ENCODE peak calls at places on chromosomes 6 and 20, in six cellular contexts. I, K, D, T, S and E are unnamed samples.
A peak's percentile ranks its signal among the peaks of the same experiment; 100 is the strongest.

GRCh38 chr6:167501831-167502385 is 177.0 kb downstream of the TTLL2 start:
- DNase-seq in S (no peak), T (peak; percentile 5), I (no peak), D (peak; percentile 4), K (no peak), E (no peak)

GRCh38 chr6:142698751-142699150 is 246.2 kb downstream of the HIVEP2 start:
- DNase-seq in K (no peak), I (no peak), T (no peak), D (no peak), S (no peak), E (no peak)

GRCh38 chr6:167494698-167495435 is 170.0 kb downstream of the TTLL2 start:
- DNase-seq in S (no peak), D (no peak), K (no peak), T (no peak), I (no peak), E (no peak)

GRCh38 chr20:13819885-13820645 is 35.2 kb downstream of the NDUFAF5 start:
- DNase-seq in K (no peak), T (peak; percentile 58), I (no peak), S (no peak), D (peak; percentile 88), E (peak; percentile 49)

GRCh38 chr20:61683721-61684120 is 382.0 kb downstream of the TAF4 start:
- DNase-seq in T (no peak), K (no peak), D (peak; percentile 64), S (no peak), I (no peak), E (no peak)

GRCh38 chr20:53849471-53850059 is 220.8 kb downstream of the BCAS1 start:
- DNase-seq in I (no peak), D (no peak), S (no peak), K (no peak), T (no peak), E (no peak)

GRCh38 chr6:155273438-155273837 is 9.6 kb downstream of the CLDN20 start:
- DNase-seq in D (peak; percentile 29), K (no peak), I (no peak), T (peak; percentile 24), S (no peak), E (peak; percentile 57)

GRCh38 chr6:83633609-83634008 is 75.3 kb downstream of the SNAP91 start:
- DNase-seq in K (no peak), I (no peak), T (no peak), S (no peak), D (no peak), E (no peak)

GRCh38 chr6:97176468-97176867 is 106.5 kb downstream of the MMS22L start:
- DNase-seq in T (no peak), I (no peak), S (no peak), D (peak; percentile 71), K (no peak), E (no peak)

GRCh38 chr20:49823152-49823847 is 10.7 kb downstream of the SLC9A8 start:
- DNase-seq in S (no peak), D (peak; percentile 28), I (no peak), K (no peak), T (no peak), E (no peak)

GRCh38 chr6:55578537-55579363 is at the start of gene HMGCLL1:
- DNase-seq in I (peak; percentile 35), K (no peak), D (peak; percentile 20), S (no peak), T (no peak), E (no peak)

GRCh38 chr20:10357974-10358373 is 76.0 kb downstream of the MKKS start:
- DNase-seq in S (no peak), K (no peak), D (no peak), T (no peak), I (no peak), E (no peak)

GRCh38 chr6:31736768-31737314 is 511 bp upstream of the CLIC1 start:
- DNase-seq in T (no peak), I (no peak), K (no peak), D (no peak), S (no peak), E (no peak)

GRCh38 chr20:3209946-3210317 is 634 bp downstream of the ITPA start:
- DNase-seq in T (no peak), S (no peak), I (no peak), D (peak; percentile 5), K (no peak), E (no peak)

GRCh38 chr6:42460892-42461291 is 9.2 kb upstream of the TRERF1 start:
- DNase-seq in S (no peak), K (no peak), D (no peak), I (no peak), T (no peak), E (no peak)

GRCh38 chr6:160519133-160519532 is 144.9 kb downstream of the LPA start:
- DNase-seq in K (no peak), T (no peak), S (no peak), D (no peak), I (no peak), E (no peak)

GRCh38 chr6:107491059-107491609 is 1.2 kb downstream of the SOBP start:
- DNase-seq in I (peak; percentile 26), S (no peak), T (no peak), D (no peak), K (no peak), E (no peak)

GRCh38 chr6:43923376-43924221 is 153.6 kb downstream of the VEGFA start:
- DNase-seq in T (no peak), I (no peak), S (no peak), K (no peak), D (peak; percentile 86), E (peak; percentile 40)

GRCh38 chr20:23705895-23706294 is 17.1 kb upstream of the CST4 start:
- DNase-seq in T (no peak), D (no peak), S (no peak), I (no peak), K (no peak), E (no peak)

GRCh38 chr6:149694926-149695325 is 23.0 kb downstream of the LATS1 start:
- DNase-seq in S (no peak), T (no peak), K (no peak), D (no peak), I (no peak), E (no peak)